ENCODE peak calls at places on chromosomes 3 and 15, in six cellular contexts. M is CD8-positive, alpha-beta memory T cell; T is activated naive CD4-positive, alpha-beta T cell; V is ovary; P is effector memory CD4-positive, alpha-beta T cell; R is fibroblast of lung. J is an unnamed sample.

GRCh38 chr15:47570044-47570443 is 147.3 kb upstream of the SEMA6D start:
- DNase-seq in M (no peak), T (no peak), V (no peak), P (no peak), R (no peak), J (no peak)

GRCh38 chr3:148680289-148680688 is 17.4 kb upstream of the AGTR1 start:
- DNase-seq in M (no peak), T (no peak), V (no peak), P (no peak), R (no peak), J (no peak)

GRCh38 chr3:8994226-8994625 is 31.0 kb upstream of the RAD18 start:
- DNase-seq in M (no peak), T (no peak), V (no peak), P (no peak), R (no peak), J (no peak)

GRCh38 chr3:197151562-197151961 is 121.9 kb upstream of the MELTF start:
- DNase-seq in M (no peak), T (no peak), V (peak), P (no peak), R (peak), J (no peak)

GRCh38 chr3:121660356-121661171 is at the start of gene HCLS1:
- DNase-seq in M (peak), T (peak), V (no peak), P (peak), R (no peak), J (peak)

GRCh38 chr3:43214616-43215015 is 71.7 kb upstream of the SNRK start:
- DNase-seq in M (no peak), T (no peak), V (no peak), P (no peak), R (no peak), J (no peak)

GRCh38 chr3:18443670-18444596 is 18.8 kb upstream of the SATB1 start:
- DNase-seq in M (no peak), T (peak), V (peak), P (peak), R (peak), J (no peak)

GRCh38 chr15:89341316-89342005 is 6.8 kb upstream of the POLG start:
- DNase-seq in M (no peak), T (no peak), V (no peak), P (no peak), R (no peak), J (no peak)

GRCh38 chr15:38196116-38196515 is 56.5 kb upstream of the SPRED1 start:
- DNase-seq in M (no peak), T (no peak), V (no peak), P (no peak), R (no peak), J (no peak)

GRCh38 chr3:171936231-171936841 is 93.2 kb downstream of the TMEM212 start:
- DNase-seq in M (no peak), T (no peak), V (no peak), P (no peak), R (peak), J (no peak)

GRCh38 chr3:186287723-186288122 is 74.3 kb downstream of the DGKG start:
- DNase-seq in M (no peak), T (no peak), V (no peak), P (no peak), R (peak), J (no peak)

GRCh38 chr15:59828871-59829270 is 139.8 kb upstream of the BNIP2 start:
- DNase-seq in M (no peak), T (no peak), V (no peak), P (no peak), R (no peak), J (no peak)

GRCh38 chr3:188531210-188531609 is 377.3 kb downstream of the LPP start:
- DNase-seq in M (no peak), T (no peak), V (no peak), P (no peak), R (peak), J (no peak)

GRCh38 chr15:53611145-53611920 is 148.1 kb downstream of the WDR72 start:
- DNase-seq in M (no peak), T (no peak), V (no peak), P (no peak), R (peak), J (no peak)

GRCh38 chr3:195892355-195893120 is 15.8 kb downstream of the TNK2 start:
- DNase-seq in M (no peak), T (no peak), V (peak), P (no peak), R (peak), J (no peak)

GRCh38 chr15:57114070-57114469 is 195.6 kb downstream of the TCF12 start:
- DNase-seq in M (no peak), T (no peak), V (no peak), P (no peak), R (peak), J (no peak)

GRCh38 chr15:25474251-25474650 is 35.4 kb upstream of the UBE3A start:
- DNase-seq in M (no peak), T (no peak), V (no peak), P (no peak), R (no peak), J (no peak)

GRCh38 chr15:70523192-70523591 is 240.2 kb downstream of the UACA start:
- DNase-seq in M (no peak), T (no peak), V (no peak), P (no peak), R (no peak), J (no peak)

GRCh38 chr15:84813435-84813834 is 3.7 kb upstream of the ALPK3 start:
- DNase-seq in M (no peak), T (no peak), V (no peak), P (no peak), R (no peak), J (no peak)

GRCh38 chr3:42711491-42712343 is 9.1 kb upstream of the HHATL start:
- DNase-seq in M (no peak), T (no peak), V (peak), P (no peak), R (no peak), J (no peak)

GRCh38 chr15:65827065-65827464 is 35.0 kb upstream of the DENND4A start:
- DNase-seq in M (peak), T (peak), V (no peak), P (no peak), R (no peak), J (no peak)

GRCh38 chr3:155494332-155494731 is 200.8 kb upstream of the STRIT1 start:
- DNase-seq in M (no peak), T (no peak), V (no peak), P (no peak), R (no peak), J (no peak)

GRCh38 chr3:172367205-172368105 is 80.8 kb downstream of the GHSR start:
- DNase-seq in M (no peak), T (no peak), V (no peak), P (no peak), R (peak), J (no peak)

GRCh38 chr3:58640700-58641372 is 25.7 kb downstream of the FAM3D start:
- DNase-seq in M (peak), T (peak), V (peak), P (no peak), R (peak), J (peak)

GRCh38 chr15:60087561-60087960 is 83.5 kb downstream of the FOXB1 start:
- DNase-seq in M (no peak), T (no peak), V (no peak), P (no peak), R (peak), J (no peak)

GRCh38 chr3:130517541-130517940 is 564 bp downstream of the COL6A6 start:
- DNase-seq in M (no peak), T (no peak), V (no peak), P (no peak), R (peak), J (no peak)